ENCODE peak calls at places on chromosomes 4 and X, in seven cellular contexts. L is coronary artery, V is endothelial cell, Z is RWPE1, S is bronchial epithelial cell, P is lower leg skin, J is hepatocyte. X is an unnamed sample.

GRCh38 chr4:81257841-81258240 is 42.8 kb upstream of the PRKG2 start:
- DNase-seq in L (no peak), V (no peak), Z (no peak), S (no peak), P (no peak), J (no peak), X (no peak)

GRCh38 chrX:108945883-108946523 is 209.6 kb upstream of the IRS4 start:
- DNase-seq in L (peak; percentile 55), V (no peak), Z (no peak), S (peak; percentile 23), P (peak; percentile 50), J (no peak), X (no peak)

GRCh38 chr4:76898949-76899640 is 1.2 kb upstream of the SOWAHB start:
- DNase-seq in L (no peak), V (no peak), Z (no peak), S (peak; percentile 79), P (no peak), J (no peak), X (no peak)

GRCh38 chr4:155620637-155621036 is 46.0 kb upstream of the GUCY1A1 start:
- DNase-seq in L (no peak), V (no peak), Z (no peak), S (no peak), P (no peak), J (no peak), X (no peak)

GRCh38 chr4:48931459-48931858 is 24.9 kb upstream of the OCIAD2 start:
- DNase-seq in L (no peak), V (no peak), Z (no peak), S (no peak), P (no peak), J (no peak), X (no peak)

GRCh38 chrX:83845397-83845796 is 15.5 kb upstream of the CYLC1 start:
- DNase-seq in L (no peak), V (peak; percentile 2), Z (no peak), S (peak; percentile 28), P (no peak), J (peak; percentile 37), X (peak; percentile 22)

GRCh38 chr4:187887886-187888285 is 107.7 kb upstream of the ZFP42 start:
- DNase-seq in L (no peak), V (no peak), Z (no peak), S (no peak), P (no peak), J (no peak), X (no peak)

GRCh38 chrX:154135458-154136229 is 8.4 kb upstream of the OPN1LW start:
- DNase-seq in L (no peak), V (no peak), Z (no peak), S (no peak), P (peak; percentile 52), J (no peak), X (no peak)

GRCh38 chrX:153406011-153406410 is 4.9 kb upstream of the PNMA6E start:
- DNase-seq in L (no peak), V (no peak), Z (no peak), S (no peak), P (no peak), J (no peak), X (no peak)

GRCh38 chr4:158254328-158254727 is 44.0 kb downstream of the TMEM144 start:
- DNase-seq in L (no peak), V (no peak), Z (no peak), S (no peak), P (no peak), J (no peak), X (no peak)

GRCh38 chrX:133995759-133996158 is 10.4 kb upstream of the GPC3 start:
- DNase-seq in L (no peak), V (no peak), Z (no peak), S (no peak), P (no peak), J (no peak), X (no peak)

GRCh38 chrX:1618689-1619088 is 3.8 kb downstream of the ASMT start:
- DNase-seq in L (no peak), V (no peak), Z (no peak), S (no peak), P (no peak), J (no peak), X (no peak)

GRCh38 chrX:1535241-1536041 is 1.5 kb downstream of the P2RY8 start:
- DNase-seq in L (no peak), V (no peak), Z (no peak), S (no peak), P (peak; percentile 81), J (no peak), X (peak; percentile 51)

GRCh38 chrX:17464196-17464595 is 89.2 kb downstream of the NHS start:
- DNase-seq in L (no peak), V (no peak), Z (peak; percentile 1), S (peak; percentile 69), P (no peak), J (no peak), X (no peak)

GRCh38 chrX:108018659-108019381 is 26.0 kb upstream of the VSIG1 start:
- DNase-seq in L (no peak), V (no peak), Z (no peak), S (no peak), P (no peak), J (no peak), X (no peak)

GRCh38 chr4:8539661-8540060 is 40.5 kb upstream of the GPR78 start:
- DNase-seq in L (no peak), V (no peak), Z (no peak), S (no peak), P (no peak), J (no peak), X (no peak)

GRCh38 chrX:132187451-132187850 is 31.8 kb downstream of the RAP2C start:
- DNase-seq in L (no peak), V (no peak), Z (no peak), S (no peak), P (no peak), J (no peak), X (no peak)

GRCh38 chr4:86910369-86910768 is 18.1 kb upstream of the C4orf36 start:
- DNase-seq in L (no peak), V (no peak), Z (no peak), S (no peak), P (no peak), J (no peak), X (no peak)
- TF ChIP-seq CTCF in L (no peak), V (no peak), Z (no peak), S (no peak), P (no peak), J (no peak), X (no peak)

GRCh38 chr4:119286377-119287002 is 35.4 kb downstream of the FABP2 start:
- DNase-seq in L (no peak), V (peak; percentile 13), Z (no peak), S (peak; percentile 69), P (no peak), J (peak; percentile 64), X (no peak)

GRCh38 chr4:119281374-119281773 is 40.6 kb downstream of the FABP2 start:
- DNase-seq in L (no peak), V (no peak), Z (no peak), S (no peak), P (no peak), J (no peak), X (no peak)

GRCh38 chr4:119289313-119289712 is 32.6 kb downstream of the FABP2 start:
- DNase-seq in L (no peak), V (no peak), Z (no peak), S (no peak), P (no peak), J (no peak), X (no peak)

GRCh38 chr4:119290598-119290997 is 31.3 kb downstream of the FABP2 start:
- DNase-seq in L (no peak), V (no peak), Z (no peak), S (no peak), P (no peak), J (peak; percentile 15), X (no peak)

DNA sequence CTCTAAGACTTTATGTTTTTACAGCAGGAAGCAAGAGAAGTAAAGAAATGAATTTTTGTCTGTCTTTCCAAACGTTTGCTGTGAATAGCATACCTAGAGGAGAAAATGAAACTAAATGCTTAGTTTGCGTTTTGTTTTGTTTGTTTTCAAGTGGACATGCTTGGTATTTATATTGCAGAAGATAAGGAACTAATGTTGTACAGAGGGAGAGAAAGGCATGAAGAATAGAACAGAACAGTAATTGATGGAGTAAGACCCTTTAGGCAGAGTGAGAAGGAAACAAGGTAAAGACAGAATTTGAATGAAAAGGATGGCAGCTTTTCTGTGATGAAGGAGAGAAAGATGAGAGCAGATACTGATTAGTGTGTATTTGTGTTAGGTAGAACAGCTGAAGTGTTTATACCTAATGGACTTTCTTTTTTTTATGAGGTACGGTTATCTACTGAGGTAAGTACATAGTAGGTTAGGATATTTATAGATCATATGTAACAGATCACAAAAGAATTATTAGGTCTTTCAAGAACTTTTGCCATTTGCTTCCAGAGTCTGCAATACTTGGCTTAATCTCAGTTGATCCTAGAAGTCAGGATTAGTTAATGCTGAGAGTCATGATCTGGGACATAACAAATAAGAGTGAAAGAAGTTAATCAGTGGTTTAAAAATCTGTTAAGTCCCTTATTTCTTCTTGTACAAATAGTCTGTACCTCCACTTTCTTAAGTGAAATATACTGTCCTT is 36.9 kb downstream of the FABP2 start:
- DNase-seq in L (no peak), V (no peak), Z (no peak), S (peak; percentile 46), P (no peak), J (peak; percentile 11), X (no peak)
- TF ChIP-seq CTCF in L (no peak), V (no peak), Z (no peak), S (no peak), P (no peak), J (no peak), X (no peak)

DNA sequence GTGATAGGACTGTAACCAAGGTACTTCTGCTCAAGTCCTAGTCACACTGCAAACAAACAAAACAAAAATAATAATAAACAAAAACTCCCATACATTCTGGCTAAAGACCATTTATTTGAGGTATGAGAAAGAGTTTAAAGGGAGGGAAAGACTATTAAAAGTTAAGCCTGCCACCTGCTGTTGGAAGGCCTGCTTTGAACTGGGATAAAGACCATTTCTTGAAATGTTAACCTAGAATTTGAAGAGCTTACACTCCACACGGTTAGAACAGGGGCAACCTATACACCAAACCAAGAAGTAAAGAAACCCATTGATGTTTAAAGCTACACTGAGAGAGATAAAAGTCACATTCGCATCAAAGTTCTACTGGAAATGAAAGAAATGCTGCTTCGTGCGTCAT is 548.7 kb upstream of the DIPK2B start:
- DNase-seq in L (no peak), V (no peak), Z (no peak), S (no peak), P (no peak), J (no peak), X (no peak)
- TF ChIP-seq CTCF in L (peak; percentile 16), V (no peak), Z (no peak), S (peak; percentile 16), P (no peak), J (peak; percentile 32), X (no peak)

DNA sequence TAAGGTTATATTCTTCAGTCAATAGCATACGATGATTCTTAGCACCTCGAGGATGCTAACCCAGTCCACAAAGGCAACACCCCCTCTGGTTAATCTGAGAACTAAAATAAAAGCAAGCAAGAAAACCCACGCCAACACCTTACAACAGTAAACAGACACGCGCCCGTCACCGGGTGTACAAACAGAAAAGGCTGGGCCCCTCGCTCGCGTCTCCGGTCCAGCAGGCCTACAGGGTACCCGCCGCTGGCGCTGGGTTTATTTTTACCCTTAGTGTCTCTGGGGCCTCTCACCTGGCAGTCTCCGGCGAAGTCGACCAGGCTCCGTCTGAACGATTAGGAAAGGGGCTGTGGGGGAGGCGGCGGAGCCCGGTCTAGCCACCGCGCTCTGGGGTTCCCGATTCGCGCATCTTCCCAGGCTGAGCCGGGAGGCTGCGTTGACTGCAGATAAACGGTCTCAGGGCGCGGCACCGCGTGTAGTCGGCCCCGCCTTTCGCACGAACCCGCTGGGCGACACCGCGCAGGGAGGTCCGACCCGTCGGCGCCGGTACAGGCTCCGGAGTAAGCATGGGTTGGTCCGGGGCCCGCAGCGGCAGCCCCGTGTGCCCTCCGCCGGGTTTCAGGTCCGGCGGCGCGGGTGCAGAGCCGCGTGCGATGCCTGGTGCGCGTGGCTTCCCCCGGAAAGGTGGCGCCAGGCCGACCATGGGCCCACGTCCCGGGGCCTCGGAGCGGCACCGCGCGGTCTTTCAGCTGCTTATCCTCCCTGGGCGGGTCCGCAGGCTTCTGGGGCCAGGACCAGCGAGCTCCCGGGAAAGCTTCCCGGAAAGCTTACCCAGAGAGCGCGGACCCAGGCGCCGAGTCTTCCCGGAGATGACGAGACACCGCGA is at the start of gene SLC9B2:
- DNase-seq in L (peak; percentile 81), V (peak; percentile 59), Z (peak; percentile 55), S (peak; percentile 52), P (peak; percentile 92), J (peak; percentile 78), X (peak; percentile 74)
- TF ChIP-seq CTCF in L (no peak), V (no peak), Z (no peak), S (no peak), P (no peak), J (no peak), X (no peak)

X was measured in GM13976.